ENCODE peak calls at places on chromosomes 1 and 21, in six cellular contexts. E, B, Q, D, P and L are unnamed samples.

GRCh38 chr21:16551101-16551695 is 821.4 kb downstream of the USP25 start:
- DNase-seq in E (no peak), B (no peak), Q (no peak), D (no peak), P (no peak), L (no peak)

GRCh38 chr1:61053712-61054608 is 28.4 kb upstream of the NFIA start:
- DNase-seq in E (no peak), B (no peak), Q (peak; percentile 74), D (peak; percentile 89), P (no peak), L (peak; percentile 51)

GRCh38 chr1:215539803-215540575 is 27.1 kb upstream of the KCTD3 start:
- DNase-seq in E (no peak), B (peak; percentile 36), Q (no peak), D (no peak), P (no peak), L (no peak)

GRCh38 chr1:90715334-90715733 is 1.8 kb downstream of the BARHL2 start:
- DNase-seq in E (no peak), B (no peak), Q (no peak), D (no peak), P (no peak), L (no peak)

GRCh38 chr1:3725366-3725765 is 26.9 kb upstream of the CCDC27 start:
- DNase-seq in E (no peak), B (no peak), Q (no peak), D (no peak), P (no peak), L (no peak)

GRCh38 chr21:38333290-38334272 is 76.8 kb downstream of the KCNJ15 start:
- DNase-seq in E (no peak), B (peak; percentile 49), Q (peak; percentile 34), D (peak; percentile 52), P (no peak), L (peak; percentile 40)

GRCh38 chr1:19089524-19089923 is 120.5 kb downstream of the UBR4 start:
- DNase-seq in E (no peak), B (no peak), Q (no peak), D (no peak), P (no peak), L (no peak)

GRCh38 chr1:110877776-110878175 is 4.8 kb downstream of the CD53 start:
- DNase-seq in E (no peak), B (no peak), Q (no peak), D (no peak), P (no peak), L (no peak)

GRCh38 chr1:154405762-154406571 is 824 bp downstream of the IL6R start:
- DNase-seq in E (no peak), B (peak; percentile 67), Q (peak; percentile 86), D (peak; percentile 97), P (peak; percentile 53), L (peak; percentile 85)

GRCh38 chr1:154410185-154410827 is 5.2 kb downstream of the IL6R start:
- DNase-seq in E (no peak), B (no peak), Q (no peak), D (no peak), P (no peak), L (no peak)

GRCh38 chr1:154406572-154406879 is 1.4 kb downstream of the IL6R start:
- DNase-seq in E (no peak), B (no peak), Q (no peak), D (no peak), P (no peak), L (no peak)

GRCh38 chr1:154407021-154407865 is 2.1 kb downstream of the IL6R start:
- DNase-seq in E (no peak), B (no peak), Q (no peak), D (no peak), P (peak; percentile 54), L (no peak)

GRCh38 chr1:154407866-154408777 is 3.0 kb downstream of the IL6R start:
- DNase-seq in E (peak; percentile 11), B (peak; percentile 38), Q (no peak), D (no peak), P (peak; percentile 71), L (no peak)
- H3K4me3 ChIP-seq in E (no peak overlapping the region), B (no peak overlapping the region), Q (peak overlapping the region; percentile 88), D (no peak overlapping the region), P (peak overlapping the region; percentile 93), L (peak overlapping the region; percentile 67)

DNA sequence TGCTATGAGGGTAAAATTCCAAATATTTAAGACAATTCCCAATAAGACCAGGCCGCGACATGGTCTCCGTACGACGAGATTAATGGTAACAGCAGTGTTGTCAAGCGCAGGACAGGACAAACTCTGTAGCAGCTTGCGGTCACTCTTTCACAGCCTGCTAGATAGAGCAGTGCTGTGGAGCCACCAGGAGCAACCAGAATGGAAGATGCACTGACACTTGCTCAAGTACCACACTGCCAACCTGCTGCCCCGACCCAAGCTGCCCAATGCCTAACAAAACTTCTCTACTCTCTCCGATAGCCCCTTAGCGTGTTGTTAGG is 636 bp downstream of the WARS2 start:
- DNase-seq in E (no peak), B (no peak), Q (no peak), D (no peak), P (no peak), L (no peak)
- H3K4me3 ChIP-seq in E (peak overlapping the region; percentile 51), B (peak overlapping the region; percentile 71), Q (peak overlapping the region; percentile 78), D (peak overlapping the region; percentile 36), P (peak overlapping the region; percentile 91), L (peak overlapping the region; percentile 70)

GRCh38 chr1:85583355-85584263 is 3.0 kb downstream of the CCN1 start:
- DNase-seq in E (no peak), B (no peak), Q (no peak), D (no peak), P (no peak), L (no peak)

GRCh38 chr1:85581138-85581801 is 709 bp downstream of the CCN1 start:
- DNase-seq in E (no peak), B (peak; percentile 77), Q (peak; percentile 72), D (peak; percentile 94), P (peak; percentile 53), L (peak; percentile 79)

GRCh38 chr1:85580046-85580411 is 532 bp upstream of the CCN1 start:
- DNase-seq in E (no peak), B (peak; percentile 90), Q (no peak), D (no peak), P (no peak), L (no peak)

GRCh38 chr1:85582687-85583354 is 2.3 kb downstream of the CCN1 start:
- DNase-seq in E (no peak), B (peak; percentile 76), Q (no peak), D (no peak), P (no peak), L (no peak)

GRCh38 chr1:85581802-85582686 is 1.5 kb downstream of the CCN1 start:
- DNase-seq in E (no peak), B (peak; percentile 82), Q (peak; percentile 22), D (peak; percentile 91), P (no peak), L (no peak)
- H3K4me3 ChIP-seq in E (peak overlapping the region; percentile 70), B (peak overlapping the region; percentile 88), Q (peak overlapping the region; percentile 84), D (peak overlapping the region; percentile 89), P (no peak overlapping the region), L (peak overlapping the region; percentile 77)

DNA sequence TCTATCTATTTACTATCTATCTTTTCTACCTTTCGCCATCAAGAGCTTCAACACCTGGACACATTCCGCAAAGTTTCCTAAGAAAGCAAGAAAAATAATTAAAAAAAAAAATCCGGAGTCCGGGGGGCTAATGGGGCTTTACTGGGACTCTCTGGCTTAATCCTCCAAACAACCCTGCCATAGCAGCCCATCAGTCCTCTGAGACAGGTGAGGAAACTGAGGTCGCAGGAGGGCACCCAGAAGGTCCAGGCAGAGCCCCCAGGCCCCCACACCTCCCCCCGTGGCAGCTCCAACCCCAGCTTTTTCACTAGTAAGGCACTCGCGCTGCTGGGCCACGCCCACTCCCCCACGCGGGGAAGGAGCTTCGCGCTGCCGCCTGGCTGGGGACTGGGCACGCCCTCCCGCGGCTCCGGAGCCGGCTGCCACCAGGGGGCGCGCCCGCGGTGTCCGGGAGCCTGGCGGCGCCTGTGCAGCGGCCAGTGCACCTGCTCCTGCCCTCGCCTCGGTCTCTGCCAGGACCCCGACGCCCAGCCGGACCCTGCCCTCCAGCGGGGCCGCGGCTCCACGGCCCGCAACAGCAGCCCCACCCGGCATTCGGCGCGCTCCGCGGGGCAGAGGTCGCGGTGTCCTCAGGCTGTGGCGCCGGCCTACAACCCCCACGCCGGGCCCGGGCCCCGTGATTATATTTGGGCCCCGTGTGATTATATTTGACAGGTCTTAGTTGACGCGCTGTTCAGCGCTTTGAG is 54.1 kb upstream of the SAMD11 start:
- DNase-seq in E (no peak), B (peak; percentile 35), Q (peak; percentile 76), D (peak; percentile 89), P (peak; percentile 77), L (peak; percentile 76)
- H3K4me3 ChIP-seq in E (no peak overlapping the region), B (no peak overlapping the region), Q (peak overlapping the region; percentile 52), D (no peak overlapping the region), P (no peak overlapping the region), L (peak overlapping the region; percentile 29)

GRCh38 chr1:111988743-111989453 is 570 bp downstream of the KCND3 start:
- DNase-seq in E (no peak), B (no peak), Q (peak; percentile 31), D (no peak), P (no peak), L (no peak)

GRCh38 chr1:111990026-111990877 is 784 bp upstream of the KCND3 start:
- DNase-seq in E (no peak), B (peak; percentile 7), Q (peak; percentile 49), D (peak; percentile 86), P (no peak), L (peak; percentile 42)

GRCh38 chr1:111992396-111992985 is 3.0 kb upstream of the KCND3 start:
- DNase-seq in E (no peak), B (no peak), Q (no peak), D (no peak), P (no peak), L (no peak)

GRCh38 chr1:111989531-111990025 is at the start of gene KCND3:
- DNase-seq in E (no peak), B (peak; percentile 7), Q (peak; percentile 53), D (no peak), P (peak; percentile 12), L (no peak)

DNA sequence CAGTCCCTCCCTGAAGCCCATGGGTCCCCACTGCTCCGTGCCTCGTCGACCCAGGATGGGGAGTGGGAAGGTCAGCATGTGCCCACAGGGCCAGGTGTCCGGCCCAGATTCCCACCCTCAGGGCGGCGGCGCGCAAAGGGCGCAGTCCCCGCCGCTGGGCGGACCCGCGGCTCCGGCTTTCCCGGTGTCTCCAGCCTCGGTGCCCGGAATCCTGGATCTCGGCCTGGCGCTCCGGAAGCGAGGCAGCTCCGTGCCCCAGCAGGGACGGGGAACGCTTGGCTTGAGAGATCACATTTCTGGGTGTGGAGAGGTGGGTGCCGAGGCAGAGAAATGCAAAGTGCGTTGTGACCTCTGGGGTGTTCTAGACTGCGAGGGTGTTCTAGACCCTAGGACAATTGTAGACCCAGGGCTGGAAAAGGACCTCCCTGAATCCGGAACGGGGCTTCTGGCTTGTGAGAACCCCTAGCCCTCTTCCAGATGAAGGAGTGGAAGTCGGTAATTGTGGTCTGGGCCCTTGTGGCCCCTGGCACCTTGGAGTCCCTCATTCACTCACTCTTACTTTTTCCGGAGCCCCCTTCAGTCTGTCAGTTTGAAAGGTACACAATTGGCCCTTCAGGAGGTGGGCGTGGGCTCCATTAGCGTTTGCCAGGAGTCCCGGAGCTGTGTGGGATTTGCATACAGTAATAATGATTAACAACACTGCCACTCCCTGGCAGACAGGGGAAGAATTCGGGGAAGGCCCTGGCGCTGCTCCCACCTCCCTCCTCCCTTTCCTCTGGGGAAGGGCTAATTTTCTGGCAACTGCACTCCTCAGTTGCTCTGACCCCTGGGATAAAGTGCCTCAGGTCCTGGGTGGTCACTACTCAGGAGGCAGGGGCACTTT is 1.7 kb upstream of the KCND3 start:
- DNase-seq in E (no peak), B (peak; percentile 26), Q (peak; percentile 73), D (peak; percentile 92), P (no peak), L (peak; percentile 77)
- H3K4me3 ChIP-seq in E (peak overlapping the region; percentile 1), B (peak overlapping the region; percentile 15), Q (peak overlapping the region; percentile 75), D (peak overlapping the region; percentile 44), P (no peak overlapping the region), L (peak overlapping the region; percentile 59)

GRCh38 chr1:50950396-50950795 is 9.7 kb downstream of the FAF1 start:
- DNase-seq in E (no peak), B (no peak), Q (no peak), D (no peak), P (no peak), L (no peak)
- H3K4me3 ChIP-seq in E (no peak overlapping the region), B (no peak overlapping the region), Q (no peak overlapping the region), D (no peak overlapping the region), P (no peak overlapping the region), L (no peak overlapping the region)